ENCODE peak calls at places on chromosomes 11 and 22, in four cellular contexts. Z is K562, A is HepG2, V is GM12878. I is an unnamed sample.

GRCh38 chr11:64339754-64340408 is at the start of gene CCDC88B:
- DNase-seq in Z (no peak), A (no peak), V (no peak), I (no peak)

GRCh38 chr11:106061249-106061794 is 15.8 kb downstream of the KBTBD3 start:
- DNase-seq in Z (no peak), A (no peak), V (no peak), I (no peak)

GRCh38 chr11:2169001-2169370 is 2.6 kb downstream of the TH start:
- DNase-seq in Z (no peak), A (no peak), V (no peak), I (no peak)

GRCh38 chr11:79304599-79305212 is 136.1 kb downstream of the TENM4 start:
- DNase-seq in Z (no peak), A (no peak), V (no peak), I (no peak)

GRCh38 chr22:38454361-38455062 is 487 bp downstream of the KCNJ4 start:
- DNase-seq in Z (no peak), A (no peak), V (no peak), I (no peak)

GRCh38 chr11:12508151-12508740 is 130.9 kb downstream of the PARVA start:
- DNase-seq in Z (no peak), A (no peak), V (no peak), I (no peak)

GRCh38 chr11:8209208-8209807 is 40.5 kb upstream of the RIC3 start:
- DNase-seq in Z (peak; percentile 63), A (no peak), V (no peak), I (no peak)

GRCh38 chr22:44220727-44221680 is 40.3 kb downstream of the PARVG start:
- DNase-seq in Z (no peak), A (no peak), V (no peak), I (no peak)

GRCh38 chr11:59557940-59558643 is 46.8 kb downstream of the OR4D9 start:
- DNase-seq in Z (no peak), A (no peak), V (no peak), I (no peak)

GRCh38 chr11:72786305-72787261 is 7.3 kb downstream of the STARD10 start:
- DNase-seq in Z (no peak), A (peak; percentile 56), V (no peak), I (no peak)

GRCh38 chr11:62985351-62985750 is 584 bp upstream of the SLC22A6 start:
- DNase-seq in Z (no peak), A (no peak), V (no peak), I (no peak)

GRCh38 chr22:32605576-32605975 is 131.0 kb downstream of the FBXO7 start:
- DNase-seq in Z (no peak), A (no peak), V (no peak), I (no peak)

GRCh38 chr11:65557280-65558001 is 718 bp downstream of the LTBP3 start:
- DNase-seq in Z (no peak), A (peak; percentile 63), V (no peak), I (no peak)

GRCh38 chr22:24435861-24436351 is 8.5 kb downstream of the ADORA2A start:
- DNase-seq in Z (no peak), A (no peak), V (no peak), I (no peak)

GRCh38 chr11:77558380-77558779 is 31.4 kb upstream of the AQP11 start:
- DNase-seq in Z (peak; percentile 5), A (peak; percentile 10), V (no peak), I (no peak)

GRCh38 chr11:116482716-116483115 is 290.1 kb downstream of the BUD13 start:
- DNase-seq in Z (no peak), A (no peak), V (no peak), I (no peak)

GRCh38 chr11:119673389-119674336 is 55.3 kb downstream of the NECTIN1 start:
- DNase-seq in Z (peak; percentile 12), A (no peak), V (peak; percentile 88), I (no peak)

GRCh38 chr22:39266398-39267030 is 21.7 kb upstream of the PDGFB start:
- DNase-seq in Z (peak; percentile 39), A (peak; percentile 76), V (peak; percentile 96), I (no peak)

GRCh38 chr11:75966546-75967287 is 151.7 kb downstream of the UVRAG start:
- DNase-seq in Z (no peak), A (no peak), V (no peak), I (peak; percentile 18)

GRCh38 chr11:102413497-102413896 is 39.1 kb downstream of the TMEM123 start:
- DNase-seq in Z (no peak), A (no peak), V (no peak), I (no peak)

GRCh38 chr11:64743591-64744543 is at the start of gene RASGRP2:
- DNase-seq in Z (peak; percentile 87), A (peak; percentile 28), V (no peak), I (peak; percentile 76)

GRCh38 chr11:134155946-134156865 is 67.6 kb downstream of the NCAPD3 start:
- DNase-seq in Z (no peak), A (no peak), V (no peak), I (no peak)

DNA sequence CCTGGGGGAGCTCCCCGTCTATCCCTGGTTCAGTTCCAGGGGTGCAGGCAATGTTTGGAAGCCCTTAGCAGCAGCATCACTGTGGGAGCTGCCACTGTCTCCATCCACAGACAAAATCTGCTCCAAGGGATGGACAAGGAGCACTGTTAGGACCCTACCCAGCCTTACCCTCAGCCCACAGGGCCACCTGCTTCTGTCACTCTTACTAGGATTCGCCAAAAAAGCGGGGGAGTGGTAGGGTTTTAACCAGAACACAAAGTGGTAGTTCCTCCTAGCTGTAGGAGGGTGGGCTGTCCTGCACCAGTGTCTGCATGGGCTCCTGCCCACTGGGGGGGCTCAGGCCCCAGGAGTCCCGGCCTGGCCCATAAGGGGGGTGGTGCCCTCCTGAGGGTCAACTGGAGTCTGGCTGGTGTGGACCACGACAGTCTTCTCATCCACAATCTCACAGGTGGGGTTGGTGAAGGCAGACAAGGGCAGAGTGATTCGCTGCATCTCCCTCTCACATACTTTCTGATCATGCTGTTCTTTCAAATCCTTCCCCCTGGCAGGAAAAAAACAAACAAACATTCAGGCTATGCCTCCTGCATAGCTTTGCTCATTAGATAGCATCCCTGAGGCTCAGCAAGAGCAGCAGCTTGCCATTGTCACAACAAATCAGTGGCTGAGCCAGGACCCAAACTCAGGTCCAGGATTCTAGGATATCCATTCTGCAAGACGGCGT is 9.4 kb downstream of the PIK3IP1 start:
- DNase-seq in Z (no peak), A (no peak), V (no peak), I (no peak)
- TF ChIP-seq HDAC2 in Z (no peak), A (no peak), V (no peak), I (no peak)

GRCh38 chr11:114440121-114440860 is 1.0 kb downstream of the REXO2 start:
- DNase-seq in Z (no peak), A (peak; percentile 41), V (no peak), I (no peak)
- TF ChIP-seq SMC3 in Z (no peak), A (no peak), V (no peak), I (no peak)

GRCh38 chr22:42814215-42814614 is 42.9 kb downstream of the ARFGAP3 start:
- DNase-seq in Z (no peak), A (peak; percentile 42), V (peak; percentile 12), I (no peak)
- TF ChIP-seq HDAC2 in Z (no peak), A (no peak), V (no peak), I (no peak)

DNA sequence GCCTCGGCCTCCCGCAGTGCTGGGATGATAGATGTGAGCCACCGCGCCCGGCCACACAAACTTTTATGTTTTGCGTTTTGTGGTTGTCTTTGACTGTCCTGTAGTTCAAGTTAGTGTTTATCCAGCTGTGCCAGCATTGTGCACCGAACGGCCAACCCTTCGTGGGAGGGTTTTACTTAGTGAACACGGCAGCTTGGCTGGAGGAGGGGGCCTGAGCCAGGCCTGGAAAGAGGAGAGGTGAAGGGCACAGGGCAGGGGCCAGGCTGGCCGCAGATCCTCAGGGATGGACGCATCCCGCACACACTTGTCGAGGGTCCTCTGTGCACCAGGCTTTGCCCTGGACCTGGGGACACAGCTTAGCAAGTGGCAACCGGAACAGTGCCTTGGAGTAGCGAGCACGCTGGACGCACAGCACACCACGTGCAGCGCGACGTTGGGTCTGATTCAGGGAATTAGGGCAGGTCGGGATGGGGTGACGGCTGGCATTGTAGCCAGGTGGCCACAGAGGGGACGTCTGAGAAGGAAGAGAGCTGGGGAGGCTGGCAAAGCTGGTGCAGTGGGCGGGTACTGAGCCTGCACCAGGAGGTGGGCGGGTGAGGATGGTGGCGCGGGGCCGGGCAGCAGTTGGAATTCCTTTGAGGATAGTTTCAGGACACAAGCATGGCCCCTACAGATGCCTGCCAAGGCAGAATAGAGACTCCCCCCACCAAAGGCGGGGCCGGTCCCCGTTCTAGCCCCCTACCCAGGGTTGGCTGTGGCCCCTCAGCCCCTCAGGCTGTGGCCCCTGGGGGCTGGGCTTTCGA is 13.4 kb downstream of the EPS8L2 start:
- DNase-seq in Z (no peak), A (no peak), V (no peak), I (no peak)
- TF ChIP-seq SMC3 in Z (no peak), A (no peak), V (no peak), I (no peak)

GRCh38 chr11:45048870-45049825 is 97.3 kb upstream of the PRDM11 start:
- DNase-seq in Z (no peak), A (no peak), V (no peak), I (no peak)

GRCh38 chr11:45042560-45042959 is 91.9 kb upstream of the TP53I11 start:
- DNase-seq in Z (no peak), A (no peak), V (no peak), I (peak; percentile 33)

GRCh38 chr11:45048313-45048841 is 97.7 kb upstream of the TP53I11 start:
- DNase-seq in Z (no peak), A (no peak), V (no peak), I (no peak)

GRCh38 chr11:45043755-45044475 is 93.2 kb upstream of the TP53I11 start:
- DNase-seq in Z (no peak), A (no peak), V (no peak), I (no peak)

GRCh38 chr11:45045692-45046471 is 95.2 kb upstream of the TP53I11 start:
- DNase-seq in Z (no peak), A (no peak), V (no peak), I (peak; percentile 69)
- TF ChIP-seq HDAC2 in Z (no peak), A (no peak), V (no peak), I (no peak)

I was measured in A549.